ENCODE peak calls at places on chromosomes 5 and 9, in eight cellular contexts. One of them, this sample, is unnamed.

GRCh38 chr9:92265159-92265558 is 28.3 kb downstream of the IARS1 start:
- DNase-seq in A549: no peak
- DNase-seq in amygdala: no peak
- DNase-seq in SK-N-DZ: no peak
- DNase-seq in activated gamma-delta T cell: no peak
- DNase-seq in GM13976: no peak
- DNase-seq in NCI-H1092 treated with DMSO at 0.1 percent for 48 hours: no peak
- DNase-seq in T-helper 9 cell: no peak
- DNase-seq in this sample: no peak

GRCh38 chr9:123544007-123544827 is 188.2 kb downstream of the CRB2 start:
- DNase-seq in A549: peak; percentile 44
- DNase-seq in amygdala: no peak
- DNase-seq in SK-N-DZ: peak; percentile 32
- DNase-seq in activated gamma-delta T cell: no peak
- DNase-seq in GM13976: peak; percentile 59
- DNase-seq in NCI-H1092 treated with DMSO at 0.1 percent for 48 hours: peak; percentile 49
- DNase-seq in T-helper 9 cell: peak; percentile 3
- DNase-seq in this sample: peak; percentile 42

GRCh38 chr5:137385064-137385463 is 114.1 kb downstream of the SPOCK1 start:
- DNase-seq in A549: no peak
- DNase-seq in amygdala: no peak
- DNase-seq in SK-N-DZ: no peak
- DNase-seq in activated gamma-delta T cell: no peak
- DNase-seq in GM13976: no peak
- DNase-seq in NCI-H1092 treated with DMSO at 0.1 percent for 48 hours: no peak
- DNase-seq in T-helper 9 cell: no peak
- DNase-seq in this sample: no peak

GRCh38 chr5:100889165-100889564 is 13.9 kb downstream of the ST8SIA4 start:
- DNase-seq in A549: no peak
- DNase-seq in amygdala: no peak
- DNase-seq in SK-N-DZ: no peak
- DNase-seq in activated gamma-delta T cell: no peak
- DNase-seq in GM13976: no peak
- DNase-seq in NCI-H1092 treated with DMSO at 0.1 percent for 48 hours: no peak
- DNase-seq in T-helper 9 cell: no peak
- DNase-seq in this sample: no peak

GRCh38 chr9:110926828-110927227 is 111.4 kb downstream of the LPAR1 start:
- DNase-seq in A549: no peak
- DNase-seq in amygdala: no peak
- DNase-seq in SK-N-DZ: no peak
- DNase-seq in activated gamma-delta T cell: no peak
- DNase-seq in GM13976: no peak
- DNase-seq in NCI-H1092 treated with DMSO at 0.1 percent for 48 hours: no peak
- DNase-seq in T-helper 9 cell: no peak
- DNase-seq in this sample: no peak

GRCh38 chr9:91795500-91796241 is 154.4 kb downstream of the ROR2 start:
- DNase-seq in A549: no peak
- DNase-seq in amygdala: no peak
- DNase-seq in SK-N-DZ: no peak
- DNase-seq in activated gamma-delta T cell: no peak
- DNase-seq in GM13976: no peak
- DNase-seq in NCI-H1092 treated with DMSO at 0.1 percent for 48 hours: no peak
- DNase-seq in T-helper 9 cell: no peak
- DNase-seq in this sample: peak; percentile 45

GRCh38 chr9:80285325-80285724 is 713.6 kb downstream of the TLE4 start:
- DNase-seq in A549: no peak
- DNase-seq in amygdala: no peak
- DNase-seq in SK-N-DZ: no peak
- DNase-seq in activated gamma-delta T cell: no peak
- DNase-seq in GM13976: no peak
- DNase-seq in NCI-H1092 treated with DMSO at 0.1 percent for 48 hours: no peak
- DNase-seq in T-helper 9 cell: no peak
- DNase-seq in this sample: no peak

GRCh38 chr9:95107001-95107749 is 210.3 kb downstream of the FANCC start:
- DNase-seq in A549: no peak
- DNase-seq in amygdala: no peak
- DNase-seq in SK-N-DZ: no peak
- DNase-seq in activated gamma-delta T cell: no peak
- DNase-seq in GM13976: no peak
- DNase-seq in NCI-H1092 treated with DMSO at 0.1 percent for 48 hours: no peak
- DNase-seq in T-helper 9 cell: no peak
- DNase-seq in this sample: no peak

GRCh38 chr5:176415240-176416122 is 858 bp downstream of the CLTB start:
- DNase-seq in A549: peak; percentile 53
- DNase-seq in amygdala: no peak
- DNase-seq in SK-N-DZ: no peak
- DNase-seq in activated gamma-delta T cell: no peak
- DNase-seq in GM13976: peak; percentile 49
- DNase-seq in NCI-H1092 treated with DMSO at 0.1 percent for 48 hours: no peak
- DNase-seq in T-helper 9 cell: no peak
- DNase-seq in this sample: no peak

GRCh38 chr9:123085916-123086315 is 52.4 kb downstream of the GPR21 start:
- DNase-seq in A549: no peak
- DNase-seq in amygdala: no peak
- DNase-seq in SK-N-DZ: no peak
- DNase-seq in activated gamma-delta T cell: no peak
- DNase-seq in GM13976: no peak
- DNase-seq in NCI-H1092 treated with DMSO at 0.1 percent for 48 hours: no peak
- DNase-seq in T-helper 9 cell: no peak
- DNase-seq in this sample: no peak

GRCh38 chr5:114789773-114790402 is 379.8 kb downstream of the TRIM36 start:
- DNase-seq in A549: peak; percentile 45
- DNase-seq in amygdala: no peak
- DNase-seq in SK-N-DZ: peak; percentile 56
- DNase-seq in activated gamma-delta T cell: no peak
- DNase-seq in GM13976: peak; percentile 30
- DNase-seq in NCI-H1092 treated with DMSO at 0.1 percent for 48 hours: peak; percentile 69
- DNase-seq in T-helper 9 cell: no peak
- DNase-seq in this sample: peak; percentile 1

GRCh38 chr9:107624216-107624948 is 134.8 kb upstream of the KLF4 start:
- DNase-seq in A549: peak; percentile 30
- DNase-seq in amygdala: no peak
- DNase-seq in SK-N-DZ: no peak
- DNase-seq in activated gamma-delta T cell: no peak
- DNase-seq in GM13976: no peak
- DNase-seq in NCI-H1092 treated with DMSO at 0.1 percent for 48 hours: no peak
- DNase-seq in T-helper 9 cell: no peak
- DNase-seq in this sample: no peak

GRCh38 chr5:132388244-132389050 is 18.9 kb downstream of the SLC22A5 start:
- DNase-seq in A549: no peak
- DNase-seq in amygdala: no peak
- DNase-seq in SK-N-DZ: no peak
- DNase-seq in activated gamma-delta T cell: no peak
- DNase-seq in GM13976: no peak
- DNase-seq in NCI-H1092 treated with DMSO at 0.1 percent for 48 hours: no peak
- DNase-seq in T-helper 9 cell: no peak
- DNase-seq in this sample: no peak

GRCh38 chr9:137723396-137724113 is 104.8 kb downstream of the EHMT1 start:
- DNase-seq in A549: no peak
- DNase-seq in amygdala: no peak
- DNase-seq in SK-N-DZ: no peak
- DNase-seq in activated gamma-delta T cell: peak; percentile 25
- DNase-seq in GM13976: no peak
- DNase-seq in NCI-H1092 treated with DMSO at 0.1 percent for 48 hours: no peak
- DNase-seq in T-helper 9 cell: no peak
- DNase-seq in this sample: no peak

GRCh38 chr5:2270467-2270866 is 387.7 kb upstream of the IRX4 start:
- DNase-seq in A549: no peak
- DNase-seq in amygdala: no peak
- DNase-seq in SK-N-DZ: no peak
- DNase-seq in activated gamma-delta T cell: no peak
- DNase-seq in GM13976: no peak
- DNase-seq in NCI-H1092 treated with DMSO at 0.1 percent for 48 hours: no peak
- DNase-seq in T-helper 9 cell: no peak
- DNase-seq in this sample: no peak

GRCh38 chr5:61964199-61964598 is 341.8 kb upstream of the KIF2A start:
- DNase-seq in A549: no peak
- DNase-seq in amygdala: no peak
- DNase-seq in SK-N-DZ: no peak
- DNase-seq in activated gamma-delta T cell: no peak
- DNase-seq in GM13976: no peak
- DNase-seq in NCI-H1092 treated with DMSO at 0.1 percent for 48 hours: no peak
- DNase-seq in T-helper 9 cell: no peak
- DNase-seq in this sample: no peak

GRCh38 chr5:9831823-9832222 is 201.7 kb upstream of the TAS2R1 start:
- DNase-seq in A549: no peak
- DNase-seq in amygdala: no peak
- DNase-seq in SK-N-DZ: no peak
- DNase-seq in activated gamma-delta T cell: no peak
- DNase-seq in GM13976: no peak
- DNase-seq in NCI-H1092 treated with DMSO at 0.1 percent for 48 hours: no peak
- DNase-seq in T-helper 9 cell: no peak
- DNase-seq in this sample: no peak

GRCh38 chr5:74589204-74590056 is 51.1 kb downstream of the ENC1 start:
- DNase-seq in A549: no peak
- DNase-seq in amygdala: no peak
- DNase-seq in SK-N-DZ: no peak
- DNase-seq in activated gamma-delta T cell: no peak
- DNase-seq in GM13976: no peak
- DNase-seq in NCI-H1092 treated with DMSO at 0.1 percent for 48 hours: no peak
- DNase-seq in T-helper 9 cell: no peak
- DNase-seq in this sample: no peak

GRCh38 chr5:128920345-128921215 is 44.7 kb upstream of the SLC27A6 start:
- DNase-seq in A549: peak; percentile 10
- DNase-seq in amygdala: no peak
- DNase-seq in SK-N-DZ: no peak
- DNase-seq in activated gamma-delta T cell: no peak
- DNase-seq in GM13976: no peak
- DNase-seq in NCI-H1092 treated with DMSO at 0.1 percent for 48 hours: no peak
- DNase-seq in T-helper 9 cell: no peak
- DNase-seq in this sample: no peak

GRCh38 chr5:59458321-59458720 is 435.2 kb downstream of the PDE4D start:
- DNase-seq in A549: no peak
- DNase-seq in amygdala: no peak
- DNase-seq in SK-N-DZ: no peak
- DNase-seq in activated gamma-delta T cell: no peak
- DNase-seq in GM13976: no peak
- DNase-seq in NCI-H1092 treated with DMSO at 0.1 percent for 48 hours: no peak
- DNase-seq in T-helper 9 cell: no peak
- DNase-seq in this sample: no peak

GRCh38 chr5:81209869-81210268 is 23.3 kb upstream of the CKMT2 start:
- DNase-seq in A549: no peak
- DNase-seq in amygdala: no peak
- DNase-seq in SK-N-DZ: no peak
- DNase-seq in activated gamma-delta T cell: no peak
- DNase-seq in GM13976: no peak
- DNase-seq in NCI-H1092 treated with DMSO at 0.1 percent for 48 hours: no peak
- DNase-seq in T-helper 9 cell: no peak
- DNase-seq in this sample: no peak

GRCh38 chr5:143261748-143262392 is 141.6 kb downstream of the NR3C1 start:
- DNase-seq in A549: no peak
- DNase-seq in amygdala: no peak
- DNase-seq in SK-N-DZ: no peak
- DNase-seq in activated gamma-delta T cell: no peak
- DNase-seq in GM13976: no peak
- DNase-seq in NCI-H1092 treated with DMSO at 0.1 percent for 48 hours: no peak
- DNase-seq in T-helper 9 cell: no peak
- DNase-seq in this sample: no peak

GRCh38 chr5:21154526-21154925 is 1166.5 kb upstream of the CDH18 start:
- DNase-seq in A549: no peak
- DNase-seq in amygdala: no peak
- DNase-seq in SK-N-DZ: no peak
- DNase-seq in activated gamma-delta T cell: no peak
- DNase-seq in GM13976: no peak
- DNase-seq in NCI-H1092 treated with DMSO at 0.1 percent for 48 hours: no peak
- DNase-seq in T-helper 9 cell: no peak
- DNase-seq in this sample: no peak

GRCh38 chr5:147822686-147823491 is 8.6 kb downstream of the SPINK1 start:
- DNase-seq in A549: peak; percentile 69
- DNase-seq in amygdala: peak; percentile 1
- DNase-seq in SK-N-DZ: peak; percentile 76
- DNase-seq in activated gamma-delta T cell: no peak
- DNase-seq in GM13976: peak; percentile 29
- DNase-seq in NCI-H1092 treated with DMSO at 0.1 percent for 48 hours: peak; percentile 76
- DNase-seq in T-helper 9 cell: peak; percentile 1
- DNase-seq in this sample: peak; percentile 77

GRCh38 chr5:68187268-68188055 is 28.1 kb upstream of the PIK3R1 start:
- DNase-seq in A549: no peak
- DNase-seq in amygdala: peak; percentile 77
- DNase-seq in SK-N-DZ: no peak
- DNase-seq in activated gamma-delta T cell: peak; percentile 12
- DNase-seq in GM13976: no peak
- DNase-seq in NCI-H1092 treated with DMSO at 0.1 percent for 48 hours: peak; percentile 55
- DNase-seq in T-helper 9 cell: no peak
- DNase-seq in this sample: no peak

GRCh38 chr5:133423031-133423617 is 189.2 kb downstream of the FSTL4 start:
- DNase-seq in A549: no peak
- DNase-seq in amygdala: no peak
- DNase-seq in SK-N-DZ: no peak
- DNase-seq in activated gamma-delta T cell: no peak
- DNase-seq in GM13976: no peak
- DNase-seq in NCI-H1092 treated with DMSO at 0.1 percent for 48 hours: no peak
- DNase-seq in T-helper 9 cell: no peak
- DNase-seq in this sample: no peak

GRCh38 chr5:169831331-169831730 is 149.0 kb downstream of the INSYN2B start:
- DNase-seq in A549: no peak
- DNase-seq in amygdala: no peak
- DNase-seq in SK-N-DZ: no peak
- DNase-seq in activated gamma-delta T cell: no peak
- DNase-seq in GM13976: no peak
- DNase-seq in NCI-H1092 treated with DMSO at 0.1 percent for 48 hours: no peak
- DNase-seq in T-helper 9 cell: no peak
- DNase-seq in this sample: peak; percentile 48

GRCh38 chr5:51486158-51486557 is 102.9 kb downstream of the ISL1 start:
- DNase-seq in A549: no peak
- DNase-seq in amygdala: no peak
- DNase-seq in SK-N-DZ: no peak
- DNase-seq in activated gamma-delta T cell: no peak
- DNase-seq in GM13976: no peak
- DNase-seq in NCI-H1092 treated with DMSO at 0.1 percent for 48 hours: no peak
- DNase-seq in T-helper 9 cell: no peak
- DNase-seq in this sample: no peak

GRCh38 chr9:78982849-78983248 is 588.9 kb upstream of the TLE4 start:
- DNase-seq in A549: no peak
- DNase-seq in amygdala: no peak
- DNase-seq in SK-N-DZ: no peak
- DNase-seq in activated gamma-delta T cell: no peak
- DNase-seq in GM13976: no peak
- DNase-seq in NCI-H1092 treated with DMSO at 0.1 percent for 48 hours: no peak
- DNase-seq in T-helper 9 cell: no peak
- DNase-seq in this sample: no peak

GRCh38 chr9:92632641-92633040 is 37.3 kb downstream of the IPPK start:
- DNase-seq in A549: no peak
- DNase-seq in amygdala: no peak
- DNase-seq in SK-N-DZ: no peak
- DNase-seq in activated gamma-delta T cell: no peak
- DNase-seq in GM13976: no peak
- DNase-seq in NCI-H1092 treated with DMSO at 0.1 percent for 48 hours: no peak
- DNase-seq in T-helper 9 cell: no peak
- DNase-seq in this sample: no peak

GRCh38 chr5:1011226-1011631 is 2.6 kb downstream of the NKD2 start:
- DNase-seq in A549: peak; percentile 53
- DNase-seq in amygdala: no peak
- DNase-seq in SK-N-DZ: no peak
- DNase-seq in activated gamma-delta T cell: no peak
- DNase-seq in GM13976: peak; percentile 84
- DNase-seq in NCI-H1092 treated with DMSO at 0.1 percent for 48 hours: peak; percentile 7
- DNase-seq in T-helper 9 cell: peak; percentile 23
- DNase-seq in this sample: peak; percentile 67

GRCh38 chr9:115098226-115098965 is 19.6 kb downstream of the TNC start:
- DNase-seq in A549: no peak
- DNase-seq in amygdala: no peak
- DNase-seq in SK-N-DZ: no peak
- DNase-seq in activated gamma-delta T cell: no peak
- DNase-seq in GM13976: no peak
- DNase-seq in NCI-H1092 treated with DMSO at 0.1 percent for 48 hours: no peak
- DNase-seq in T-helper 9 cell: no peak
- DNase-seq in this sample: no peak

GRCh38 chr5:170704417-170705195 is 78.9 kb upstream of the GABRP start:
- DNase-seq in A549: no peak
- DNase-seq in amygdala: no peak
- DNase-seq in SK-N-DZ: no peak
- DNase-seq in activated gamma-delta T cell: no peak
- DNase-seq in GM13976: no peak
- DNase-seq in NCI-H1092 treated with DMSO at 0.1 percent for 48 hours: no peak
- DNase-seq in T-helper 9 cell: no peak
- DNase-seq in this sample: no peak

GRCh38 chr5:78727786-78728761 is 79.5 kb upstream of the LHFPL2 start:
- DNase-seq in A549: peak; percentile 78
- DNase-seq in amygdala: no peak
- DNase-seq in SK-N-DZ: no peak
- DNase-seq in activated gamma-delta T cell: no peak
- DNase-seq in GM13976: peak; percentile 67
- DNase-seq in NCI-H1092 treated with DMSO at 0.1 percent for 48 hours: no peak
- DNase-seq in T-helper 9 cell: no peak
- DNase-seq in this sample: no peak